ENCODE peak calls at places on chromosomes 13 and 19, in five cellular contexts. L, G, W, Z and T are unnamed samples.

GRCh38 chr19:35208121-35208520 is 20.4 kb downstream of the FAM187B start:
- DNase-seq in W (no peak), Z (no peak), L (no peak), G (no peak), T (no peak)

GRCh38 chr13:46606915-46607413 is 54.0 kb downstream of the LRCH1 start:
- DNase-seq in Z (no peak), G (no peak), W (no peak), L (peak), T (no peak)

GRCh38 chr13:23956106-23956505 is 58.8 kb upstream of the C1QTNF9B start:
- DNase-seq in L (no peak), G (no peak), W (peak), Z (no peak), T (peak)

GRCh38 chr19:16206637-16207036 is 8.9 kb downstream of the AP1M1 start:
- DNase-seq in G (no peak), Z (no peak), W (no peak), L (no peak), T (no peak)

GRCh38 chr19:48591021-48591420 is 15.5 kb upstream of the SPACA4 start:
- DNase-seq in G (no peak), W (no peak), L (peak), Z (no peak), T (no peak)

GRCh38 chr19:49057636-49058234 is at the start of gene CGB7:
- DNase-seq in Z (peak), G (peak), L (peak), W (peak), T (no peak)

GRCh38 chr19:34662919-34663318 is 14.0 kb downstream of the SCGB2B2 start:
- DNase-seq in L (peak), G (peak), W (no peak), Z (no peak), T (no peak)

GRCh38 chr13:29538625-29538976 is 56.9 kb downstream of the SLC7A1 start:
- DNase-seq in L (no peak), G (no peak), Z (no peak), W (no peak), T (no peak)

GRCh38 chr13:73465629-73465974 is 406.8 kb downstream of the KLF5 start:
- DNase-seq in G (no peak), L (no peak), W (peak), Z (no peak), T (no peak)

GRCh38 chr19:14450168-14450874 is 17.2 kb downstream of the PKN1 start:
- DNase-seq in Z (no peak), W (no peak), G (peak), L (peak), T (no peak)

GRCh38 chr19:19227217-19227616 is 15.5 kb downstream of the NCAN start:
- DNase-seq in W (no peak), L (no peak), Z (no peak), G (no peak), T (no peak)

GRCh38 chr19:48363500-48363809 is 285 bp downstream of the TMEM143 start:
- DNase-seq in Z (no peak), L (no peak), G (no peak), W (no peak), T (peak)

GRCh38 chr19:5628470-5628869 is 5.6 kb downstream of the SAFB start:
- DNase-seq in G (no peak), W (peak), Z (no peak), L (no peak), T (no peak)

GRCh38 chr19:5623397-5624153 is 692 bp downstream of the SAFB start:
- DNase-seq in W (no peak), G (no peak), L (no peak), Z (no peak), T (no peak)

GRCh38 chr13:59906413-59907027 is 257.2 kb downstream of the DIAPH3 start:
- DNase-seq in Z (no peak), L (peak), G (no peak), W (peak), T (peak)

GRCh38 chr13:30408319-30409101 is 13.8 kb upstream of the UBE2L5 start:
- DNase-seq in G (peak), L (peak), Z (peak), W (peak), T (peak)

GRCh38 chr19:50406156-50406820 is 12.4 kb upstream of the SPIB start:
- DNase-seq in G (no peak), Z (no peak), L (no peak), W (no peak), T (no peak)

GRCh38 chr13:33509642-33510229 is 224.2 kb upstream of the STARD13 start:
- DNase-seq in L (peak), Z (no peak), G (no peak), W (no peak), T (no peak)

GRCh38 chr19:33947565-33947964 is 150.9 kb downstream of the KCTD15 start:
- DNase-seq in G (no peak), W (no peak), L (no peak), Z (no peak), T (peak)

GRCh38 chr19:15702590-15702930 is 25.3 kb upstream of the OR10H2 start:
- DNase-seq in Z (no peak), G (no peak), W (no peak), L (peak), T (peak)

GRCh38 chr19:38869836-38870607 is 8.1 kb downstream of the RINL start:
- DNase-seq in L (peak), W (peak), Z (peak), G (peak), T (peak)

GRCh38 chr19:45503909-45504308 is 3.4 kb upstream of the VASP start:
- DNase-seq in L (no peak), W (no peak), G (no peak), Z (no peak), T (no peak)

GRCh38 chr13:42275506-42275905 is 3.6 kb downstream of the AKAP11 start:
- DNase-seq in Z (no peak), G (no peak), W (no peak), L (no peak), T (peak)

GRCh38 chr19:14632286-14632685 is 42.4 kb downstream of the ADGRE3 start:
- DNase-seq in Z (no peak), W (peak), L (peak), G (peak), T (peak)

GRCh38 chr19:50205681-50206138 is 2.3 kb downstream of the MYH14 start:
- DNase-seq in L (no peak), W (no peak), Z (no peak), G (peak), T (no peak)

GRCh38 chr19:23070353-23070781 is 46.5 kb upstream of the ZNF730 start:
- DNase-seq in Z (no peak), G (peak), L (peak), W (peak), T (peak)

GRCh38 chr19:29509456-29509855 is 16.3 kb upstream of the VSTM2B start:
- DNase-seq in L (no peak), Z (no peak), W (no peak), G (no peak), T (no peak)

GRCh38 chr13:75485286-75486062 is 3.5 kb upstream of the TBC1D4 start:
- DNase-seq in G (no peak), L (peak), W (peak), Z (no peak), T (no peak)

GRCh38 chr13:112236539-112237197 is 139.5 kb upstream of the SPACA7 start:
- DNase-seq in G (no peak), Z (no peak), L (no peak), W (no peak), T (no peak)

GRCh38 chr13:99463998-99464397 is 37.3 kb upstream of the TM9SF2 start:
- DNase-seq in L (no peak), G (no peak), W (no peak), Z (no peak), T (no peak)

GRCh38 chr13:46975173-46975572 is 78.3 kb upstream of the HTR2A start:
- DNase-seq in G (no peak), W (no peak), L (no peak), Z (no peak), T (no peak)

GRCh38 chr19:489418-490196 is 6.7 kb upstream of the MADCAM1 start:
- DNase-seq in Z (no peak), W (peak), G (peak), L (peak), T (no peak)

GRCh38 chr19:40808021-40808325 is 9.0 kb downstream of the EGLN2 start:
- DNase-seq in G (no peak), L (no peak), W (no peak), Z (no peak), T (no peak)

GRCh38 chr19:40804783-40805242 is 5.8 kb downstream of the EGLN2 start:
- DNase-seq in G (no peak), W (no peak), Z (no peak), L (no peak), T (no peak)

GRCh38 chr19:40805258-40805868 is 6.4 kb downstream of the EGLN2 start:
- DNase-seq in G (no peak), W (no peak), Z (no peak), L (no peak), T (no peak)

GRCh38 chr19:40807147-40808020 is 8.4 kb downstream of the EGLN2 start:
- DNase-seq in L (peak), G (peak), W (no peak), Z (no peak), T (peak)

DNA sequence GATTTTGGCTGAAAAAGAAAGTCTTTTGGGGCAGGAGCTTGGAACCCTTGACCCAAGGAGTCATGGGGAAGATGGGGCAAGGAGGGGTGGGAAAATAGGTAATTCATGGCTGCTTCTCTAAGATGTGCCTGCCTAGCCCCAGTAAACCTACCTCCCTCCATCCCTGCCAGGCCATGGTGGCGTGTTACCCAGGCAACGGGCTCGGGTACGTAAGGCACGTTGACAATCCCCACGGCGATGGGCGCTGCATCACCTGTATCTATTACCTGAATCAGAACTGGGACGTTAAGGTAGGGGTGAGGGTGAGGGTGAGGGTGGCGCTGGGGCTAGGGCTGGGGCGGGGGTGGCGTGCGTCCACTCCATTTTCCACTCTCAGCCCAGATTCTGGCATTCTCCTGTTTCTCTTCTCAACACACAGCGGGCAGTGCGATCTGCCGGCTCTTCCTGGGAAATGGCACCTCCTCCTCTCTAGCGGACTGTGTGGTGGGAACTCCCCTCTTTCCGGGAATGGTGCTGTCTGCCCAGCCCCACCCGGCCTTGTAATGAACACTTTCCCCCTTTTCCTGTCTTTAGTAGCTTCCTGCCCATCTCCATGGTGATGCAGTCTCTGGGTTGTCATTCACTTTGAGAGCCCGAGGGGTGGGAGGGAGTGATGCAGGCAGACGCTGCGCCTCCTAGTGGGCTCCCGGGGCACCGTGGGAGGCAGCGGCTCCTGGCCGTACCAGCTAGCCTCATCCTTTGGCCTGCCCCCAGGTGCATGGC is 7.6 kb downstream of the EGLN2 start:
- DNase-seq in W (peak), Z (peak), L (peak), G (peak), T (peak)
- H2BK120ac ChIP-seq in W (no peak), Z (no peak), L (no peak), G (no peak), T (no peak)

DNA sequence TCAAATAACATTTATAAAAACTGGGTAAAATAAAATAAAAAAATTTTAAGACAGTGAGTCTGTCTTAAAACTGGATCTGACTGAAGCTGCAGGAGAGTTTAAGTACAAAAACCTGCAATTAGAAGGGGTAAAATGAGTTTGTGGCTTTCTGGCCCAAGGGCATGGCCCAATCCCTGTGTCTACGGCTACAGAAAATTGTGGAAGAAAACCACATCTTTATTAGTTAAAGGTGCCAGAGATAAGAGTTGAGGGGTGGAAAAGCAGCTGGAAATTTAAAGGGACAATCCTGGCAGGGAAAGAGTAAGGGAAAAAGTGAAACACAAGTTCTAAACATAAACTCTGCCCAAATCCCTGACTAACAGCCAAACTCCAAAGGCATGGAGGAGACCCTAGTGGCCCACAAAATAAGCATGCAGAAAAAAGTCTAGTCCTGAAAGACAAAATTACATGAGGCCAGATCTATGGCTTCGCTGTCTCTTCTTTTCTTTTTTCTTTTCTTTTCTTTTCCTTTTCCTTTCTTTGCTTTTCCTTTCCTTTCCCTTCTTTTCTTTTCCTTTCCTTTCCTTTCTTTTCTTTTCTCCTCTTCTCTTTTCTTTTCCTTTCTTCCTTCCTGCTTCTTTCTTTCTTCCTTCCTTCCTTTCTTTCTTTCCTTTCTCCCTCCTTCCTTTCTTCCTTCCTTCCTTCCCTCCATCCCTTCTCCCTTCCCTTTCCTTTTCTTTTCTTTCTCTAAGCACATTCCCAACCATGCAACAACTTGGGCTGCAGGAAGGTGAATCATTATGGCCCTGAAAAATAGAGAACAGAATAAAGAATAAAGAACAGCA is 23.5 kb upstream of the DLEU7 start:
- DNase-seq in Z (no peak), L (no peak), G (no peak), W (no peak), T (no peak)
- H3K18ac ChIP-seq in Z (no peak), L (no peak), G (no peak), W (no peak), T (no peak)

GRCh38 chr13:98371624-98372023 is 194.6 kb upstream of the RNF113B start:
- DNase-seq in G (no peak), W (no peak), Z (no peak), L (no peak), T (no peak)
- H2BK120ac ChIP-seq in G (no peak), W (peak), Z (no peak), L (no peak), T (no peak)

DNA sequence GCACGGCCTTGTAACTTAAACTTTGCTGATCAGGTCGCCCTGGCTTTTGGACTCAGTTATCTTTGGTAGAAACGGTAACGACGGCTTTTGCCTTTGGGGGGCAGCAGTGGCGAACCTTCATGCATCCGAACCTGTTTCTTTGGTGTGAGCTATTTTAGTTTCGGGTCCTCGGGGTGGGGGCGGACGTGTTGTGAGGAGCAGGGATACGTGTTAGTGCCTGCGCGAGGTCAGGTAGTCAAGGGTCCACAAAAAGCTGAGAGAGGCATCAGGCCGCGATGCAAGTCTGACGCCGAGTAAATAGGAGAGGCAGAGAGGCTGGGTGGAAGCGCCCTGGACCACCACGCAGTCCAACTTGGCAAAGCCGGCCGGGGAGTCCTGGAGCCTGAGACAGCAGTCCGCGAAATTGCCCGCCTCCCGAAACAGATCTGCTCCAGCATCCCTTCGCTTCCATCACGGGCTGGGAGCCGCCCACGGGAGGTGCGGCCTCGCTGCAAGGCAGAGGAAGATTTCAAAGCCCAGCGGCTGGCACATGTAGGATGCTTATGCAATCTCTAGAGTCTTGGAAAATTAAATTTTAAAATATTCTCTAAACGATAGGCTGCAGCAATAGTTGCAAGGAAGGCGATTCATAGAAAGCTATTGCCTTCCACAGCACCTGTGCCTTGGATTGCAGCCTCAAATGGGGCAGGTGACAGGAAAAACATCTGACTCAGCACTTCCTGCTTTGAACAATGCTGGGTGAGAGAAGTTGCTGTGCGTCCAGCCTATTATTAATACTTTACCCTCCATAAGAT is 4.6 kb upstream of the TPP2 start:
- DNase-seq in G (peak), L (peak), W (peak), Z (peak), T (peak)
- H3K18ac ChIP-seq in G (peak), L (no peak), W (no peak), Z (peak), T (peak)

DNA sequence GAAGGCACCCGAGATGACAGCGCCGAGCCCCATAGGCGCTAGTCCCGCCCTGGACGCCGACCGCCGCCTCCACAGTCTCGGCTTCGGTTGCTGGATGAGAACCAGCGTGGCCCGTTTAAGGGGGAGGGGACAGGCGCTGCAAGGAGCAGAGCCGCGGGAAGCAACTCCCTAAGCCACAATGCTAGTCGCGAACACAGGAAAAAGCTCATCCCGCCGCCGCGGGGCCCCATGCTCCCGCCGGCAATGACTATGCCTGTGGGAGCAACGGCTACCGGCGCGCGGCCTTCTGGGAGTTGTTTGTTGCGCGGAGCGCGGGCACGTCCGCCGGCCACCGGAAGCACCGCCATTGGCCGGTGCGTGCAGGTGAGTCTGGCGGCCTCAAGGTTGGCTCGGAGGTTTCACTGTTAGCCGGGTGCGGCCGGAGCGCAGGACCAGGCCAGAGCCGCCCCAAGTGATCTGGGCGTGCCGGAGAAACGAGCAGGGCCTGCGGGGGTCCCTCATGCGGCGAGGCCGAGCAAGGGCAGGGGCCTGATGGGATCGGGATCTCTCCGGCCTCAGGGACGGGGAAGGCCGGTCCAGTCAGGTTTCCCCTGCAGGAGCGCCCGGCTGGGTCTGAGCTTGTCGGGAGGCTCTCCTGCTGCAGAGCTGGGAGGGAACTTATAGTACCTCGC is at the start of gene ZNF544:
- DNase-seq in W (peak), G (peak), Z (peak), L (peak), T (peak)
- H2BK120ac ChIP-seq in W (peak), G (peak), Z (peak), L (no peak), T (peak)

GRCh38 chr13:21360463-21360862 is 98.6 kb downstream of the ZDHHC20 start:
- DNase-seq in Z (no peak), L (no peak), W (no peak), G (peak), T (no peak)
- H3K18ac ChIP-seq in Z (no peak), L (no peak), W (no peak), G (no peak), T (no peak)

GRCh38 chr13:71117920-71118319 is 749.1 kb downstream of the DACH1 start:
- DNase-seq in Z (no peak), L (no peak), W (no peak), G (no peak), T (no peak)
- H2BK120ac ChIP-seq in Z (no peak), L (no peak), W (no peak), G (no peak), T (no peak)